ENCODE peak calls at places on chromosomes 13 and 19, in four cellular contexts. I is SK-N-SH, Z is OCI-LY7, V is osteoblast. Y is an unnamed sample.

GRCh38 chr13:107969551-107969950 is 245.8 kb downstream of the LIG4 start:
- DNase-seq in V (no peak), Z (no peak), I (no peak), Y (no peak)

GRCh38 chr13:30715837-30716236 is 19.5 kb upstream of the ALOX5AP start:
- DNase-seq in V (no peak), Z (no peak), I (no peak), Y (peak; percentile 32)

GRCh38 chr19:36849701-36850645 is 703 bp upstream of the ZNF345 start:
- DNase-seq in Z (peak; percentile 81), I (peak; percentile 87), V (peak; percentile 95), Y (peak; percentile 96)

GRCh38 chr13:101626925-101627555 is 174.6 kb downstream of the ITGBL1 start:
- DNase-seq in I (no peak), V (peak; percentile 27), Z (peak; percentile 28), Y (peak; percentile 46)

GRCh38 chr19:4744451-4745170 is 21.0 kb upstream of the DPP9 start:
- DNase-seq in Z (no peak), V (peak; percentile 98), I (no peak), Y (peak; percentile 97)

GRCh38 chr13:111972261-111972780 is 94.6 kb upstream of the SOX1 start:
- DNase-seq in Z (no peak), I (no peak), V (no peak), Y (no peak)

GRCh38 chr13:103431880-103432279 is 365.7 kb upstream of the SLC10A2 start:
- DNase-seq in Z (no peak), V (no peak), I (peak; percentile 57), Y (no peak)

GRCh38 chr19:47613165-47614146 is 4.5 kb downstream of the BICRA start:
- DNase-seq in V (peak; percentile 94), Z (no peak), I (peak; percentile 51), Y (peak; percentile 88)

GRCh38 chr19:41226053-41226873 is 7.2 kb downstream of the AXL start:
- DNase-seq in Z (no peak), V (peak; percentile 95), I (peak; percentile 56), Y (peak; percentile 96)

GRCh38 chr13:109093988-109094387 is 464.6 kb downstream of the MYO16 start:
- DNase-seq in Z (no peak), I (no peak), V (no peak), Y (no peak)

GRCh38 chr13:107099661-107100060 is 531.7 kb upstream of the ARGLU1 start:
- DNase-seq in Z (no peak), I (no peak), V (no peak), Y (peak; percentile 82)

GRCh38 chr13:53382008-53382407 is 353.4 kb downstream of the OLFM4 start:
- DNase-seq in V (no peak), I (no peak), Z (no peak), Y (no peak)

GRCh38 chr19:38266070-38266469 is 1.7 kb downstream of the SPINT2 start:
- DNase-seq in Z (no peak), I (no peak), V (peak; percentile 30), Y (no peak)

GRCh38 chr13:30408319-30409101 is 13.8 kb upstream of the UBE2L5 start:
- DNase-seq in I (peak; percentile 42), Z (peak; percentile 88), V (peak; percentile 97), Y (peak; percentile 95)

GRCh38 chr13:92952161-92952560 is 274.4 kb upstream of the GPC6 start:
- DNase-seq in V (no peak), I (no peak), Z (no peak), Y (no peak)

GRCh38 chr13:32917504-32917903 is 98.7 kb upstream of the KL start:
- DNase-seq in Z (no peak), I (no peak), V (no peak), Y (peak; percentile 41)

GRCh38 chr19:49712397-49712859 is 21.5 kb downstream of the CPT1C start:
- DNase-seq in Z (peak; percentile 31), V (peak; percentile 87), I (peak; percentile 93), Y (peak; percentile 90)

GRCh38 chr19:589693-590395 is at the start of gene HCN2:
- DNase-seq in V (peak; percentile 89), I (peak; percentile 89), Z (no peak), Y (peak; percentile 45)

GRCh38 chr19:47257411-47258169 is 1.3 kb downstream of the CCDC9 start:
- DNase-seq in V (peak; percentile 90), Z (no peak), I (no peak), Y (no peak)

GRCh38 chr19:44344255-44344654 is 12.2 kb downstream of the ZNF112 start:
- DNase-seq in Z (peak; percentile 75), V (no peak), I (no peak), Y (no peak)

GRCh38 chr13:20165417-20166257 is 4.8 kb upstream of the GJA3 start:
- DNase-seq in V (peak; percentile 68), Z (no peak), I (no peak), Y (no peak)

GRCh38 chr13:42486711-42487198 is 87.2 kb upstream of the TNFSF11 start:
- DNase-seq in Z (no peak), V (peak; percentile 69), I (no peak), Y (peak; percentile 69)

GRCh38 chr19:43575955-43576451 is 402 bp downstream of the PINLYP start:
- DNase-seq in I (no peak), Z (no peak), V (peak; percentile 15), Y (peak; percentile 40)

GRCh38 chr19:38974599-38975213 is 836 bp downstream of the FBXO17 start:
- DNase-seq in I (peak; percentile 34), V (peak; percentile 45), Z (no peak), Y (peak; percentile 56)

GRCh38 chr13:85334187-85334586 is 465.0 kb downstream of the SLITRK6 start:
- DNase-seq in Z (no peak), I (no peak), V (no peak), Y (no peak)

GRCh38 chr19:41958367-41959055 is 610 bp downstream of the RABAC1 start:
- DNase-seq in Z (peak; percentile 81), V (peak; percentile 98), I (peak; percentile 91), Y (peak; percentile 92)

GRCh38 chr13:33099860-33100259 is 83.6 kb downstream of the KL start:
- DNase-seq in V (no peak), I (no peak), Z (no peak), Y (no peak)

GRCh38 chr13:33560722-33561121 is 257.2 kb upstream of the RFC3 start:
- DNase-seq in Z (no peak), V (no peak), I (no peak), Y (peak; percentile 34)

DNA sequence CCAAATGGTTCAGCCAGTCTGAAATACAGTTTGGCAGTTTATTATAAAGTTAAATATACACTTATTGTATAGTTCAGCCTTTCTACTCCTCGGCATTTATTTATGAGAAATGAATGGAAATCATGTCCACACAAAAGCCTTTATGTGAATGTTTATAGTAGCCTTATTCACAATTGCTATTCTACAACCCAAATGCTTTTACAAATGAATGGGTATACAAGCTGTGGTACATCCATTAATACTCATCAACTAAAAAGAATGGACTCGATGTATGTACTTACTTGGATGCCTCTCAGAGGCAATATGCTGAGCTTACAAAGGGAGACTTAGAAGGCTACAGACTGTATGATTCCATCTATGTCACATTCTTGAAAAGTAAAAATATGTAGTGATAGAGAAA is 150.7 kb downstream of the NBEA start:
- DNase-seq in I (no peak), V (no peak), Z (no peak), Y (no peak)
- H3K4me2 ChIP-seq in I (no peak overlapping the region), V (no peak overlapping the region), Z (no peak overlapping the region), Y (no peak overlapping the region)

DNA sequence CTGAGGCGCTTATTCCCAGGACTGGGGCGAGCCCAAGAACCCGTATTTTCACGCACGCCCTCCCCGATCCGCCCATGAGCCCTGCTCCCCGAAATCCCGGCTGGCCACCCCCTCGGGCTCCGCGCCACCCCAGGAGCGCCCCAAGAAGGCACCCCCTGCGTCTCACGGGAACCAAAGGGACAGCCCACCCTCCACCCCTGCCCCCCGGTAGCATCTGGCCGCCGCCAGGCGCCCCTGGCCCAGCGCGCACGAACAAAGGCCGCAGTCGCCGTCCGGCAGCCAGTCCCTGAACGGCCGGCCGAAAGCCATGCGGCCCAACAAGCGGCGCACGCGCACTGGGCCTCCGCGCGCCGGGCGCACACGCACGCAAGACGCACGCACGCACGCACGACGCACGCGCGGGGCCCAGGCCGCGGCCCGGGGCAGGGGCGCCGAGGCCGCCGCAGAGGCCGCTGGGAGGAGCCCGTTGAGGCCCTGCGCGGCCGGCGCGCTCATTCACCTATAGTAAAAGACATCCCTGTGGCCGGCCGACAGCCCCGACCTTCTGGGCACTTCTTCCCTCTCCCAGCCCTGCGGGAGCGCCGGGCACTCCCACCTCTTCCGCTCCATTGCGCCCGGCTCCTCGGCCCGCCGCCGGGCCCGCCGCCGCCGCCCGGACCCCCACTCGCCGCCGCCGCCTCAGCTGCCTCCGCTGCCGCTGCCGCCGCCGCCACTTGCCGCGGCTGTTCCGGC is 476 bp downstream of the MBD3 start:
- DNase-seq in Z (peak; percentile 94), V (peak; percentile 100), I (peak; percentile 96), Y (peak; percentile 96)
- H4K20me1 ChIP-seq in Z (no peaks in the 10 kb centered on the region), V (peaks cover 24% of the 10 kb centered on the region), I (peaks cover 27% of the 10 kb centered on the region), Y (no peaks in the 10 kb centered on the region)

GRCh38 chr13:24148414-24149305 is 11.9 kb upstream of the SPATA13 start:
- DNase-seq in V (peak; percentile 98), Z (no peak), I (no peak), Y (peak; percentile 98)

GRCh38 chr13:24150613-24151012 is 9.9 kb upstream of the SPATA13 start:
- DNase-seq in Z (no peak), I (no peak), V (no peak), Y (no peak)

GRCh38 chr13:24147570-24147963 is 13.0 kb upstream of the SPATA13 start:
- DNase-seq in Z (no peak), I (no peak), V (no peak), Y (no peak)

GRCh38 chr13:24151864-24152263 is 8.7 kb upstream of the SPATA13 start:
- DNase-seq in I (no peak), V (no peak), Z (no peak), Y (no peak)

DNA sequence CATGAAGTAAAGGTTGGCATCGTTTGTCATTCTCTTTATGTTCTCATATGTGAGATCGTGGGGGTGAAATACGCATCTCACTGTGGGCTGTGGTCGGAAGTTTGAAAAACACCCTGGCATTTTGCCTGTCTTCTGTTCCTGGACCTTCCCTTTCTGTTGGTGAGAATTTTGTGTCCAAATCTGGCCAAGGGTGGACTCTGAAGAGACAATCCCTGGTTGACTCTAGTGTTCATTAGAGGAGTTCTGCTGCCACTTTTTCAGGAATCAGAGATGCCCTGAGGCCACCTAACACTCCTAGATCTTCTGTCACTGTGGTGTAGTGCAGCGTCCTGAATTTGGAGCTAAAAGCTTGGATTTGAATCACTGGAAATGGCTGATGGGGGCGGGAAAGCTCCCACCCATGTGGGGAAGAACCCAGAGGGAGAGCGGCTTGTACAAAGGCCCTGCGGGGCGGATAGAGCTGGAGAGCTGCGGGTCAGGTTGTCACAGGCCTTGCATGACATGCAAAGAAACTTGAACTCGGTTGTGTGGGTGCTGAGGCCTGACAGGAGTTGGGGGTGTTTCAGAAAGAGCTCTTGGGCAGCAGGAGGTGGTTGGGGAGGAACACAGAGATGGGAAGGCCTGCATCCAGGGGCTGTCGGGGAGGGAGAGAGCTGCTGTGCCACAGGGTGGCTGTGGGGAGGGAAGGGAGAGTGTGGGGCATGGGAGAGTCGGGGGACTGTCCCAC is 11.1 kb upstream of the SPATA13 start:
- DNase-seq in Z (no peak), I (no peak), V (peak; percentile 75), Y (peak; percentile 64)
- H3K27ac ChIP-seq in Z (no peak overlapping the region), I (no peak overlapping the region), V (peak overlapping the region; percentile 58), Y (peak overlapping the region; percentile 94)

DNA sequence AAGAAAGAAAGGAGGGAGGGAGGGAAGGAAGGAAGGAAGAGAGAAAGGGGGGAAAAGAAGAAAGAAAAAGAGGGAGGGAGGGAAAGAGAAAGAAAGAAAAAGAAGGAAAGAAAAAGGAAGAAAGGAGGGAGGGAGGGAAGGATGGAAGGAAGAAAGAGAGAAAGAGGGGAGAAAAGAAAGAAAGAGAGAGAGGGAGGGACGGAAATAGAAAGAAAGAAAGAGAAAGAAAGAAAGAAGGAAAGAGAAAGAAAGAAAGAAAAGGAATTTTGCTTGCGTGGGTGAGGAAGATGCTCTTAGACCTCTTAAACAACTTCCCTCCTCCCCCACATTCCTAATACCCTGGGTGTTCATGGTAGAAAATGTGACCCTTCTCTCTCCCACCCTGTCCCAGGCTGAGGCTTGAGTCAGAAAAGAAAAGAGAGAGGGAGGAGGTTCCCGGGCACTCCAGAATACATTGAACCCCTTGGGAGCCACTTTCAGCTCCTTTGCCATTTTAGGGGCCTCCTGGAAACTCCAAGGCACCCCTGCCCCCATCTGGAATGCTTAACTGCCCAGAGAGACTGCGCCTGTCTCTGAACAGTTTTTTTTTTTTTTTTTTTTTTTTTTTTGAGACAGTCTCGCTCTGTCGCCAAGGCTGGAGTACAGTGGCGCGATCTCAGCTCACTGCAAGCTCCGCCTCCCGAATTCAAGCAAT is 9.2 kb upstream of the KANK3 start:
- DNase-seq in I (no peak), V (peak; percentile 85), Z (no peak), Y (peak; percentile 51)
- H3K4me2 ChIP-seq in I (peak overlapping the region; percentile 71), V (peak overlapping the region; percentile 81), Z (no peak overlapping the region), Y (peak overlapping the region; percentile 65)

Y was measured in GM23248.